ENCODE peak calls at places on chromosomes 12 and 14, in eight cellular contexts. H, D, J, O, M, G, N and Z are unnamed samples.

GRCh38 chr12:20058068-20058467 is 310.3 kb upstream of the PDE3A start:
- DNase-seq in H (no peak), D (no peak), J (no peak), O (no peak), M (peak; percentile 26), G (no peak), N (no peak), Z (no peak)

GRCh38 chr14:103526247-103526913 is 2.6 kb upstream of the TRMT61A start:
- DNase-seq in H (no peak), D (no peak), J (no peak), O (no peak), M (no peak), G (no peak), N (no peak), Z (no peak)

GRCh38 chr12:81095470-81096232 is 17.8 kb downstream of the ACSS3 start:
- DNase-seq in H (no peak), D (no peak), J (no peak), O (no peak), M (peak; percentile 25), G (no peak), N (no peak), Z (no peak)

GRCh38 chr12:100141998-100142850 is 450 bp downstream of the BLTP3B start:
- DNase-seq in H (peak; percentile 13), D (peak; percentile 62), J (no peak), O (peak; percentile 25), M (peak; percentile 3), G (peak; percentile 49), N (peak; percentile 72), Z (peak; percentile 44)

GRCh38 chr14:22474730-22475351 is 114.2 kb downstream of the DAD1 start:
- DNase-seq in H (peak; percentile 46), D (no peak), J (peak; percentile 66), O (no peak), M (peak; percentile 39), G (no peak), N (no peak), Z (peak; percentile 6)

GRCh38 chr12:57718641-57719528 is 19.7 kb downstream of the AGAP2 start:
- DNase-seq in H (no peak), D (no peak), J (no peak), O (no peak), M (no peak), G (no peak), N (no peak), Z (no peak)

GRCh38 chr14:68282479-68283377 is 463.1 kb downstream of the RAD51B start:
- DNase-seq in H (no peak), D (no peak), J (no peak), O (no peak), M (no peak), G (no peak), N (peak; percentile 42), Z (no peak)

GRCh38 chr12:18644564-18644963 is 93.2 kb downstream of the PLCZ1 start:
- DNase-seq in H (no peak), D (no peak), J (no peak), O (no peak), M (no peak), G (no peak), N (no peak), Z (no peak)

GRCh38 chr12:2384533-2385328 is 331.9 kb downstream of the CACNA1C start:
- DNase-seq in H (no peak), D (no peak), J (peak; percentile 61), O (no peak), M (peak; percentile 40), G (no peak), N (no peak), Z (peak; percentile 84)

DNA sequence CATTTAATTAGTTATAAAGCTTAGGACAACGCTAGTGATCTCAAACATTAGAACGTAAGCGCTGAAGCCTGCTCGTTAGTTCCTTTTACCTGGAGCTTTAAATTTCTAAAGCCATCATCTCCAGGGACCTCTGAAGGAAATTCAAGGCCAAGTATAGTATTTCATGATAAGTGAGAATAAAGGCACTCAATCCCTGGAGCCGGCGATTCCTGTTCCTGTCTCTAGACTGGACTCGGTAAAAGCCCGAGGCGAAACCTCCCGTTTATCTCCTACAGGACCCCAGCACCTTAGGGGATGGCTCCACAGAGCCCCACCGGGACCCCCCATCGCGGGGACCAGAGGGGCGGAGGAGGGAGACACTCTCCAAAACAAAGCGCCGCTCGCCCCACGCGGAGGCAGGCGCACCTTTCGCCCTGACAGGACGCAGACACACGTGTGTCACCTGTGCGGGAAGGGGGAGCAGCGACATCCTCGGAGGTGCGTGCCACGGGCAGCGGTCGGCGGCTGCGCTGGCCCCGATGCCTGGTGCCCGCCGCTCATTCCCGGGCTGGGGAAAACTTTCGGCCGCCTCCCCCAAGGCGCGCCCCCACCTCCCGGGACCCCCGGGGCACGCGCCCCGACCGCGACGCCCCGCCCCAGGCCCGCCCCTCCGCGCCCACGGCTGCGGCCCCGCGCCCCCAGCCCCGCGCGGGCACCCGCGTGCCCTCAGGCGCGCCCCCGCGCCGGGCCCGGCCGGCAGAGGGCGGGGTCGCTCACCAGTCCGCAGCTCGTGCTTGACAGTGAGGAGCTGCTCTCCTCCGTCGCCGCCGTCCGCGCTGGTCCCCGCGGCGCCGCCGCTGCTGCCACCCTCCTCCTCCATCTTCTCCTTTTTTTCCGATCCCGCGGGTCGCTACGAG is 617 bp downstream of the RPS6KA5 start:
- DNase-seq in H (peak; percentile 57), D (peak; percentile 54), J (no peak), O (peak; percentile 48), M (peak; percentile 4), G (no peak), N (peak; percentile 14), Z (peak; percentile 65)
- TF ChIP-seq CTCF in H (peak; percentile 19), D (no peak), J (no peak), O (no peak), M (no peak), G (no peak), N (no peak), Z (no peak)

GRCh38 chr14:61875483-61875882 is 113.3 kb downstream of the SNAPC1 start:
- DNase-seq in H (no peak), D (no peak), J (no peak), O (no peak), M (no peak), G (no peak), N (no peak), Z (no peak)
- H3K4me3 ChIP-seq in H (no peak overlapping the region), D (no peak overlapping the region), J (no peak overlapping the region), O (no peak overlapping the region), M (no peak overlapping the region), G (no peak overlapping the region), N (no peak overlapping the region), Z (no peak overlapping the region)

GRCh38 chr12:41269056-41269455 is 80.9 kb downstream of the PDZRN4 start:
- DNase-seq in H (no peak), D (no peak), J (no peak), O (no peak), M (no peak), G (no peak), N (no peak), Z (no peak)

GRCh38 chr12:41264281-41264680 is 76.2 kb downstream of the PDZRN4 start:
- DNase-seq in H (peak; percentile 35), D (no peak), J (peak; percentile 12), O (no peak), M (peak; percentile 23), G (no peak), N (peak; percentile 3), Z (no peak)
- TF ChIP-seq CTCF in H (peak; percentile 68), D (no peak), J (peak; percentile 36), O (peak; percentile 19), M (peak; percentile 38), G (peak; percentile 57), N (no peak), Z (peak; percentile 10)

GRCh38 chr14:51592836-51593235 is 58.9 kb upstream of the FRMD6 start:
- DNase-seq in H (no peak), D (no peak), J (no peak), O (no peak), M (no peak), G (no peak), N (no peak), Z (no peak)
- H3K4me3 ChIP-seq in H (no peak overlapping the region), D (no peak overlapping the region), J (no peak overlapping the region), O (no peak overlapping the region), M (no peak overlapping the region), G (no peak overlapping the region), N (no peak overlapping the region), Z (no peak overlapping the region)

DNA sequence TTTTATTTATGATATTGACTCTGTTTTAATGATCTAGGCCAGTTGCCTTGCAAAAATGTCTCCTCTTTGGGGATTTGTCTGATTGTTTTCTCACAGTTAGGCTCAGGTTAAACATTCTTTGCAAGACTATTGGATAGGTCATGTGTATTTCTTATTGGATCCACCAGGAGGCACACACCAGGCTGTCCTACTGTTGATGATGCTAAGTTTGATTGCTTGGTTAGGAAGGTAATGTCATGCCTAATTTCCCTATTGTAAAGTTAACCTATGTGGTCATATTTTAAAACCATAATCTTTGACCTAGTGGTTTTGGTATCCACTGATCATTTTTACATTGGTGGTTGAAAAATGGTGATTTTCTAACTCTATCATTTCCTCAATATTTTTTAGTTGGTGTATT is 137.1 kb downstream of the BRMS1L start:
- DNase-seq in H (peak; percentile 47), D (no peak), J (no peak), O (no peak), M (no peak), G (no peak), N (peak; percentile 45), Z (no peak)
- TF ChIP-seq CTCF in H (peak; percentile 66), D (no peak), J (no peak), O (no peak), M (peak; percentile 9), G (no peak), N (peak; percentile 48), Z (no peak)

GRCh38 chr12:54591001-54591591 is 2.6 kb upstream of the PPP1R1A start:
- DNase-seq in H (no peak), D (no peak), J (no peak), O (no peak), M (no peak), G (no peak), N (no peak), Z (peak; percentile 19)
- H3K4me3 ChIP-seq in H (no peak overlapping the region), D (no peak overlapping the region), J (no peak overlapping the region), O (no peak overlapping the region), M (no peak overlapping the region), G (no peak overlapping the region), N (no peak overlapping the region), Z (no peak overlapping the region)

GRCh38 chr14:38556321-38556720 is 300.4 kb upstream of the CLEC14A start:
- DNase-seq in H (no peak), D (no peak), J (no peak), O (no peak), M (no peak), G (no peak), N (no peak), Z (no peak)

GRCh38 chr14:38561657-38562056 is 305.8 kb upstream of the CLEC14A start:
- DNase-seq in H (no peak), D (no peak), J (no peak), O (no peak), M (no peak), G (no peak), N (no peak), Z (no peak)
- TF ChIP-seq CTCF in H (no peak), D (no peak), J (no peak), O (no peak), M (no peak), G (no peak), N (peak; percentile 14), Z (no peak)